ENCODE peak calls at places on chromosomes 13 and 19, in four cellular contexts. O is fibroblast of pulmonary artery; R is CD8-positive, alpha-beta T cell; J is A549. B is an unnamed sample.

GRCh38 chr13:52164989-52165388 is 5.6 kb upstream of the NEK3 start:
- DNase-seq in O (no peak), R (no peak), J (no peak), B (no peak)

GRCh38 chr13:43874512-43875092 is 4.9 kb downstream of the CCDC122 start:
- DNase-seq in O (peak), R (no peak), J (no peak), B (no peak)

GRCh38 chr13:108618233-108618632 is 11.2 kb upstream of the MYO16 start:
- DNase-seq in O (no peak), R (no peak), J (no peak), B (no peak)

GRCh38 chr19:9323557-9323918 is 441 bp upstream of the ZNF559 start:
- DNase-seq in O (peak), R (no peak), J (peak), B (no peak)

GRCh38 chr13:36352350-36352749 is 6.2 kb upstream of the SPART start:
- DNase-seq in O (peak), R (no peak), J (no peak), B (no peak)

GRCh38 chr13:23674795-23675640 is 104.8 kb downstream of the TNFRSF19 start:
- DNase-seq in O (peak), R (no peak), J (peak), B (no peak)

GRCh38 chr19:46299004-46299509 is 2.2 kb downstream of the HIF3A start:
- DNase-seq in O (peak), R (no peak), J (peak), B (no peak)

GRCh38 chr13:39406688-39407087 is 196.3 kb downstream of the LHFPL6 start:
- DNase-seq in O (no peak), R (no peak), J (no peak), B (no peak)

GRCh38 chr13:97719759-97720158 is 233.7 kb upstream of the IPO5 start:
- DNase-seq in O (no peak), R (no peak), J (peak), B (no peak)

GRCh38 chr13:44816701-44817684 is 172.3 kb downstream of the NUFIP1 start:
- DNase-seq in O (peak), R (no peak), J (peak), B (no peak)

GRCh38 chr13:111876506-111876905 is 190.4 kb upstream of the SOX1 start:
- DNase-seq in O (no peak), R (peak), J (no peak), B (no peak)

GRCh38 chr13:32881074-32881791 is 135.0 kb upstream of the KL start:
- DNase-seq in O (peak), R (no peak), J (no peak), B (no peak)

GRCh38 chr19:49870309-49870901 is 3.0 kb upstream of the PNKP start:
- DNase-seq in O (no peak), R (no peak), J (no peak), B (no peak)

GRCh38 chr19:49866933-49867782 is at the start of gene PNKP:
- DNase-seq in O (peak), R (peak), J (peak), B (peak)

GRCh38 chr19:49871349-49871985 is 4.1 kb upstream of the PNKP start:
- DNase-seq in O (no peak), R (no peak), J (no peak), B (no peak)

GRCh38 chr19:49869009-49869483 is 1.7 kb upstream of the PNKP start:
- DNase-seq in O (no peak), R (no peak), J (no peak), B (no peak)

GRCh38 chr19:49869484-49870308 is 2.3 kb upstream of the PNKP start:
- DNase-seq in O (peak), R (peak), J (peak), B (peak)
- TF ChIP-seq CTCF in O (no peak), R (no peak), J (no peak), B (no peak)

GRCh38 chr13:37769545-37769944 is 100.0 kb downstream of the TRPC4 start:
- DNase-seq in O (no peak), R (no peak), J (no peak), B (no peak)

GRCh38 chr13:37769078-37769477 is 100.5 kb downstream of the TRPC4 start:
- DNase-seq in O (peak), R (no peak), J (no peak), B (no peak)
- TF ChIP-seq CTCF in O (peak), R (no peak), J (no peak), B (peak)

GRCh38 chr19:27966390-27966816 is 1246.5 kb downstream of the UQCRFS1 start:
- DNase-seq in O (peak), R (no peak), J (peak), B (no peak)
- TF ChIP-seq CTCF in O (peak), R (peak), J (peak), B (peak)

GRCh38 chr19:7006305-7006704 is 14.9 kb downstream of the MBD3L2B start:
- DNase-seq in O (no peak), R (no peak), J (no peak), B (no peak)

GRCh38 chr19:6999938-7000732 is 21.1 kb downstream of the MBD3L2B start:
- DNase-seq in O (no peak), R (no peak), J (no peak), B (no peak)

GRCh38 chr19:7000816-7001215 is 20.4 kb downstream of the MBD3L2B start:
- DNase-seq in O (no peak), R (no peak), J (no peak), B (no peak)

GRCh38 chr19:7007859-7008258 is 13.4 kb downstream of the MBD3L2B start:
- DNase-seq in O (no peak), R (no peak), J (no peak), B (no peak)

DNA sequence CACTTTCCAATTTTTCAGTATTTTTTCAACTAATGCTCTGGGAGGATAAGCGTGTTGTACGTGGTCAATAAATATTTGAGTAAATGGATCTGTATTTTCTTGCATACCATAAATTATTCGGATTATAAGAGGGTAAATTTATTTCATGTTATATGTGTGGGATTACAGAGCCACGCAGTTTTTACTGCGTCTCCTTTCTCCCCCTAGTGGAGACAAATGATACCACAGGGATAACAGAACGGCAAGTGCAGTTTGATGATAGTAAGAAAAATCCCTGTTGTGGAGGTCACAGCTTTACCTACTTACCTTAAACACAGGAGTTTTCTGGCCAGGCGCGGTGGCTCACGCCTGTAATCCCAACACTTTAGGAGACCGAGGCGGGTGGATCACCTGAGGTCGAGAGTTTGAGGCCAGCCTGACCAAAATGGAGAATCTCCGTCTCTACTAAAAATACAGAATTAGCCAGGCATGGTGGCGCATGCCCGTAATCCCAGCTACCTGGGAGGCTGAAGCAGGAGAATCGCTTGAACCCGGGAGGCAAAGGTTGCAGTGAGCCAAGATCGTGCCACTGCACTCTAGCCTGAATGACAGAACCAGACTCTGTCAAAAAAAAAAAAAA is 16.8 kb downstream of the MBD3L2B start:
- DNase-seq in O (no peak), R (no peak), J (peak), B (no peak)
- TF ChIP-seq CTCF in O (no peak), R (peak), J (peak), B (peak)

GRCh38 chr13:29845440-29846056 is 4.9 kb downstream of the UBL3 start:
- DNase-seq in O (peak), R (no peak), J (peak), B (no peak)
- TF ChIP-seq CTCF in O (peak), R (peak), J (peak), B (peak)

GRCh38 chr13:42650470-42650869 is 76.5 kb downstream of the TNFSF11 start:
- DNase-seq in O (no peak), R (no peak), J (no peak), B (no peak)

GRCh38 chr13:42653694-42654093 is 79.7 kb downstream of the TNFSF11 start:
- DNase-seq in O (no peak), R (no peak), J (no peak), B (no peak)

GRCh38 chr13:42651936-42652641 is 78.1 kb downstream of the TNFSF11 start:
- DNase-seq in O (no peak), R (no peak), J (no peak), B (no peak)

GRCh38 chr13:42652642-42653415 is 78.9 kb downstream of the TNFSF11 start:
- DNase-seq in O (no peak), R (no peak), J (no peak), B (no peak)

GRCh38 chr13:42649761-42650289 is 75.9 kb downstream of the TNFSF11 start:
- DNase-seq in O (no peak), R (no peak), J (no peak), B (no peak)
- TF ChIP-seq CTCF in O (no peak), R (no peak), J (no peak), B (no peak)

GRCh38 chr19:41476583-41476982 is 33.6 kb downstream of the ERICH4 start:
- DNase-seq in O (no peak), R (no peak), J (no peak), B (no peak)
- TF ChIP-seq CTCF in O (no peak), R (no peak), J (no peak), B (no peak)

GRCh38 chr13:41061075-41061913 is at the start of gene WBP4:
- DNase-seq in O (peak), R (peak), J (peak), B (peak)
- TF ChIP-seq CTCF in O (peak), R (no peak), J (no peak), B (no peak)

DNA sequence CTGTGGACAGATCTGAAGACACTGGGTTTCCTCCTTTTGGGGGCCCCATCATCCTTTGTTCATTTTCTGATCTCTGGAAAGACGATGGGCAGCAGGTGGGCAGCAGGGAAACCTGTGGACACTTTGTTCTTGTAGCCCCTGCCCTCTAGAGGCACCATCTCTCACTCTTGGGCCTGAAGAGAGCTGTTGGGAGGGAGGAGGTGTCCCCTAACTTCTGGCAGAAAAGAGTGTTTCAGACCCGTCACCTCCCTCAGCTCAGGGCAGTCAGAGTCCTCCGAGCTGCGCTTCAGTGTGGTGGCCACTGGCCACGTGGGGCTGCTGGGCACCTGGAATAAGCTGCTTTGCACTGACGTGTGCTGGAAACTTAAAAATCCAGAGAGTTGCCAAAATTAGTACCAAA is 26.9 kb upstream of the RNF17 start:
- DNase-seq in O (no peak), R (no peak), J (no peak), B (no peak)
- TF ChIP-seq CTCF in O (no peak), R (no peak), J (no peak), B (no peak)

B was measured in progenitor cell of endocrine pancreas.